ENCODE peak calls at places on chromosome 11, in ten cellular contexts. One of them, this sample, is unnamed.
A peak's percentile ranks its signal among the peaks of the same experiment; 100 is the strongest.

GRCh38 chr11:102810943-102811528 is 13.1 kb upstream of the MMP1 start:
- DNase-seq in OCI-LY7: no peak
- DNase-seq in PC-9: no peak
- DNase-seq in HCT116: no peak
- DNase-seq in PC-3: peak; percentile 69
- DNase-seq in MM.1S: peak; percentile 15
- DNase-seq in Karpas-422: peak; percentile 57
- DNase-seq in GM23248: peak; percentile 55
- DNase-seq in hepatocyte: peak; percentile 36
- DNase-seq in SK-N-SH: peak; percentile 10
- DNase-seq in this sample: peak; percentile 71

GRCh38 chr11:10743354-10744035 is 7.6 kb upstream of the CTR9 start:
- DNase-seq in OCI-LY7: no peak
- DNase-seq in PC-9: no peak
- DNase-seq in HCT116: no peak
- DNase-seq in PC-3: no peak
- DNase-seq in MM.1S: peak; percentile 74
- DNase-seq in Karpas-422: no peak
- DNase-seq in GM23248: no peak
- DNase-seq in hepatocyte: peak; percentile 23
- DNase-seq in SK-N-SH: no peak
- DNase-seq in this sample: no peak

GRCh38 chr11:129840236-129840635 is 24.6 kb downstream of the TMEM45B start:
- DNase-seq in OCI-LY7: no peak
- DNase-seq in PC-9: peak; percentile 89
- DNase-seq in HCT116: no peak
- DNase-seq in PC-3: peak; percentile 89
- DNase-seq in MM.1S: no peak
- DNase-seq in Karpas-422: peak; percentile 50
- DNase-seq in GM23248: no peak
- DNase-seq in hepatocyte: no peak
- DNase-seq in SK-N-SH: no peak
- DNase-seq in this sample: no peak

GRCh38 chr11:66310324-66310723 is 6.5 kb downstream of the CD248 start:
- DNase-seq in OCI-LY7: no peak
- DNase-seq in PC-9: no peak
- DNase-seq in HCT116: no peak
- DNase-seq in PC-3: no peak
- DNase-seq in MM.1S: no peak
- DNase-seq in Karpas-422: no peak
- DNase-seq in GM23248: no peak
- DNase-seq in hepatocyte: no peak
- DNase-seq in SK-N-SH: no peak
- DNase-seq in this sample: no peak

GRCh38 chr11:40293655-40294342 is 1165.7 kb downstream of the LRRC4C start:
- DNase-seq in OCI-LY7: peak; percentile 27
- DNase-seq in PC-9: no peak
- DNase-seq in HCT116: no peak
- DNase-seq in PC-3: peak; percentile 72
- DNase-seq in MM.1S: peak; percentile 20
- DNase-seq in Karpas-422: peak; percentile 79
- DNase-seq in GM23248: peak; percentile 60
- DNase-seq in hepatocyte: peak; percentile 88
- DNase-seq in SK-N-SH: peak; percentile 82
- DNase-seq in this sample: peak; percentile 94

GRCh38 chr11:18368236-18368635 is 26.1 kb upstream of the LDHA start:
- DNase-seq in OCI-LY7: no peak
- DNase-seq in PC-9: no peak
- DNase-seq in HCT116: no peak
- DNase-seq in PC-3: no peak
- DNase-seq in MM.1S: no peak
- DNase-seq in Karpas-422: no peak
- DNase-seq in GM23248: peak; percentile 89
- DNase-seq in hepatocyte: no peak
- DNase-seq in SK-N-SH: no peak
- DNase-seq in this sample: no peak

GRCh38 chr11:75781831-75782230 is 13.3 kb downstream of the DGAT2 start:
- DNase-seq in OCI-LY7: no peak
- DNase-seq in PC-9: no peak
- DNase-seq in HCT116: no peak
- DNase-seq in PC-3: no peak
- DNase-seq in MM.1S: no peak
- DNase-seq in Karpas-422: no peak
- DNase-seq in GM23248: no peak
- DNase-seq in hepatocyte: no peak
- DNase-seq in SK-N-SH: no peak
- DNase-seq in this sample: no peak

GRCh38 chr11:44992181-44992582 is 41.5 kb upstream of the TP53I11 start:
- DNase-seq in OCI-LY7: no peak
- DNase-seq in PC-9: no peak
- DNase-seq in HCT116: no peak
- DNase-seq in PC-3: no peak
- DNase-seq in MM.1S: no peak
- DNase-seq in Karpas-422: no peak
- DNase-seq in GM23248: peak; percentile 23
- DNase-seq in hepatocyte: no peak
- DNase-seq in SK-N-SH: no peak
- DNase-seq in this sample: no peak

GRCh38 chr11:129109701-129110100 is 82.4 kb downstream of the ARHGAP32 start:
- DNase-seq in OCI-LY7: no peak
- DNase-seq in PC-9: no peak
- DNase-seq in HCT116: no peak
- DNase-seq in PC-3: no peak
- DNase-seq in MM.1S: no peak
- DNase-seq in Karpas-422: no peak
- DNase-seq in GM23248: no peak
- DNase-seq in hepatocyte: no peak
- DNase-seq in SK-N-SH: no peak
- DNase-seq in this sample: no peak

GRCh38 chr11:12806113-12806512 is 131.9 kb downstream of the TEAD1 start:
- DNase-seq in OCI-LY7: no peak
- DNase-seq in PC-9: peak; percentile 66
- DNase-seq in HCT116: no peak
- DNase-seq in PC-3: no peak
- DNase-seq in MM.1S: no peak
- DNase-seq in Karpas-422: no peak
- DNase-seq in GM23248: peak; percentile 33
- DNase-seq in hepatocyte: peak; percentile 41
- DNase-seq in SK-N-SH: no peak
- DNase-seq in this sample: no peak

GRCh38 chr11:16381177-16381576 is 24.8 kb upstream of the SOX6 start:
- DNase-seq in OCI-LY7: no peak
- DNase-seq in PC-9: no peak
- DNase-seq in HCT116: no peak
- DNase-seq in PC-3: no peak
- DNase-seq in MM.1S: no peak
- DNase-seq in Karpas-422: no peak
- DNase-seq in GM23248: no peak
- DNase-seq in hepatocyte: no peak
- DNase-seq in SK-N-SH: no peak
- DNase-seq in this sample: no peak

GRCh38 chr11:78228467-78228866 is 39.7 kb downstream of the USP35 start:
- DNase-seq in OCI-LY7: peak; percentile 80
- DNase-seq in PC-9: peak; percentile 64
- DNase-seq in HCT116: peak; percentile 32
- DNase-seq in PC-3: peak; percentile 86
- DNase-seq in MM.1S: peak; percentile 74
- DNase-seq in Karpas-422: peak; percentile 85
- DNase-seq in GM23248: peak; percentile 66
- DNase-seq in hepatocyte: peak; percentile 74
- DNase-seq in SK-N-SH: peak; percentile 72
- DNase-seq in this sample: peak; percentile 84

GRCh38 chr11:123740787-123741158 is 687 bp downstream of the ZNF202 start:
- DNase-seq in OCI-LY7: no peak
- DNase-seq in PC-9: no peak
- DNase-seq in HCT116: no peak
- DNase-seq in PC-3: peak; percentile 15
- DNase-seq in MM.1S: no peak
- DNase-seq in Karpas-422: no peak
- DNase-seq in GM23248: peak; percentile 43
- DNase-seq in hepatocyte: peak; percentile 18
- DNase-seq in SK-N-SH: no peak
- DNase-seq in this sample: no peak

GRCh38 chr11:66886671-66887221 is 29.9 kb downstream of the LRFN4 start:
- DNase-seq in OCI-LY7: no peak
- DNase-seq in PC-9: no peak
- DNase-seq in HCT116: peak; percentile 51
- DNase-seq in PC-3: no peak
- DNase-seq in MM.1S: no peak
- DNase-seq in Karpas-422: no peak
- DNase-seq in GM23248: peak; percentile 41
- DNase-seq in hepatocyte: no peak
- DNase-seq in SK-N-SH: no peak
- DNase-seq in this sample: no peak

GRCh38 chr11:113387605-113388211 is at the start of gene ANKK1:
- DNase-seq in OCI-LY7: no peak
- DNase-seq in PC-9: no peak
- DNase-seq in HCT116: peak; percentile 31
- DNase-seq in PC-3: no peak
- DNase-seq in MM.1S: no peak
- DNase-seq in Karpas-422: no peak
- DNase-seq in GM23248: no peak
- DNase-seq in hepatocyte: peak; percentile 66
- DNase-seq in SK-N-SH: peak; percentile 15
- DNase-seq in this sample: peak; percentile 84
- H3K4me3 ChIP-seq in OCI-LY7: no peak within 1 kb of the TSS
- H3K4me3 ChIP-seq in PC-9: no peak within 1 kb of the TSS
- H3K4me3 ChIP-seq in HCT116: peak within 1 kb of the TSS; percentile 16
- H3K4me3 ChIP-seq in PC-3: no peak within 1 kb of the TSS
- H3K4me3 ChIP-seq in MM.1S: no peak within 1 kb of the TSS
- H3K4me3 ChIP-seq in Karpas-422: no peak within 1 kb of the TSS
- H3K4me3 ChIP-seq in GM23248: no peak within 1 kb of the TSS
- H3K4me3 ChIP-seq in hepatocyte: no peak within 1 kb of the TSS
- H3K4me3 ChIP-seq in SK-N-SH: no peak within 1 kb of the TSS
- H3K4me3 ChIP-seq in this sample: peak within 1 kb of the TSS; percentile 59

DNA sequence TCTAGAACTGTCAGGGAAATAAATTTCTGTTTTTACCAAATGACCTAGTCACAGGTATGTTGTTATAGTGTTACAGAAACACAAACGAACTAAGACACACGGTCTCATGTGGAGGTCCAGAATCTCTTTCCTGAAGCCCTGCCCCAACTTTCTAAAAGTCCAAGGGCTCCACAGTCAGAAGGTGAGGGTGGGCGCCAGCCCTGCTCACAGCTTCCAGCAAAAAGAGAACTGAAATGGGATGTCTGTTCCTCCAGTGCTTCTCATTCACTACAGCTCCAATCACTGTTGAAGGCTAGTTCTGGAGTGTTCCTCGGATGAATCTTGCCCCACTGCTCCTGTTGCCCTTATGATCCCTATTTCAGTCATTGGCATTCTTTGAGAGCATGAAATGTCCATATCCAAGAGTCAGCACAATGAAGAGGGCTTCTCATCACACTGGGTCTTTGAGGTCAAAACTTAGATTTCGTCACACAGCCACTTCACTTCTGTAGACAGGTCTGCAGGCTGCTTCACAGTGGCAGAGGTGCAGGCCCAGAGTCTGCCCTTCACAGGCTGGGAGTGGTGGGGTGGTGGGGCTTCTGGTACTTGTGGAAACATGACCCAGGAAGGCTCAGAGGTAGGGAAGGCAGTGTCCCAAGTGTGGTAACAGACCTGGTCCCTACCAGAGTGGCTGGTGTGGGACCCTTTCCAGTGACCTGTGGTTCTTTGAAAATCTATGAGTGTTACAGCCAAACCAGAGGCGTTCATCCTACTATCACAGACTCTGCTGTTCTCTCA is 34.9 kb downstream of the FAM181B start:
- DNase-seq in OCI-LY7: no peak
- DNase-seq in PC-9: no peak
- DNase-seq in HCT116: no peak
- DNase-seq in PC-3: no peak
- DNase-seq in MM.1S: no peak
- DNase-seq in Karpas-422: no peak
- DNase-seq in GM23248: no peak
- DNase-seq in hepatocyte: no peak
- DNase-seq in SK-N-SH: no peak
- DNase-seq in this sample: no peak
- H3K9me2 ChIP-seq in OCI-LY7: no peaks in the 10 kb centered on the region
- H3K9me2 ChIP-seq in PC-9: no peaks in the 10 kb centered on the region
- H3K9me2 ChIP-seq in HCT116: no peaks in the 10 kb centered on the region
- H3K9me2 ChIP-seq in PC-3: no peaks in the 10 kb centered on the region
- H3K9me2 ChIP-seq in MM.1S: no peaks in the 10 kb centered on the region
- H3K9me2 ChIP-seq in Karpas-422: no peaks in the 10 kb centered on the region
- H3K9me2 ChIP-seq in GM23248: no peaks in the 10 kb centered on the region
- H3K9me2 ChIP-seq in hepatocyte: no peaks in the 10 kb centered on the region
- H3K9me2 ChIP-seq in SK-N-SH: no peaks in the 10 kb centered on the region
- H3K9me2 ChIP-seq in this sample: no peaks in the 10 kb centered on the region

DNA sequence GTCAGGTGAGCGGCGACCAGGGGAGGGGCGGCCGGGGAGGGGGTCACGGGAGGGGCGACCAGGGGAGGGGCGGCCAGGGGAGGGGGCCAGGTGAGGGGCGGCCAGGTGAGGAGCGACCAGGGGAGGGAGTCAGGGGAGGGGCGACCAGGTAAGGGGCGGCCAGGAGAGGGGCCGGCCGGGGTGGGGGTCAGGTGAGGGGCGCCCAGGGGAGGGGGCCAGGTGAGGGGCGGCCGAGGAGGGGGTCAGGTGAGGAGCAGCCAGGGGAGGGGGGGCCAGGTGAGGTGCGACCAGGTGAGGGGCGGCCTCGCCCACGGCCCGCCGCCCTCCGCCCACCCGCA is 363 bp downstream of the TESMIN start:
- DNase-seq in OCI-LY7: no peak
- DNase-seq in PC-9: no peak
- DNase-seq in HCT116: no peak
- DNase-seq in PC-3: no peak
- DNase-seq in MM.1S: no peak
- DNase-seq in Karpas-422: no peak
- DNase-seq in GM23248: no peak
- DNase-seq in hepatocyte: no peak
- DNase-seq in SK-N-SH: no peak
- DNase-seq in this sample: no peak
- H3K4me3 ChIP-seq in OCI-LY7: peak overlapping the region; percentile 71
- H3K4me3 ChIP-seq in PC-9: peak overlapping the region; percentile 71
- H3K4me3 ChIP-seq in HCT116: peak overlapping the region; percentile 37
- H3K4me3 ChIP-seq in PC-3: peak overlapping the region; percentile 69
- H3K4me3 ChIP-seq in MM.1S: no peak overlapping the region
- H3K4me3 ChIP-seq in Karpas-422: peak overlapping the region; percentile 49
- H3K4me3 ChIP-seq in GM23248: peak overlapping the region; percentile 64
- H3K4me3 ChIP-seq in hepatocyte: peak overlapping the region; percentile 54
- H3K4me3 ChIP-seq in SK-N-SH: peak overlapping the region; percentile 55
- H3K4me3 ChIP-seq in this sample: peak overlapping the region; percentile 68

GRCh38 chr11:118000850-118001228 is 14.6 kb downstream of the IL10RA start:
- DNase-seq in OCI-LY7: no peak
- DNase-seq in PC-9: no peak
- DNase-seq in HCT116: no peak
- DNase-seq in PC-3: no peak
- DNase-seq in MM.1S: no peak
- DNase-seq in Karpas-422: no peak
- DNase-seq in GM23248: no peak
- DNase-seq in hepatocyte: no peak
- DNase-seq in SK-N-SH: no peak
- DNase-seq in this sample: no peak
- H3K9me2 ChIP-seq in OCI-LY7: no peaks in the 10 kb centered on the region
- H3K9me2 ChIP-seq in PC-9: no peaks in the 10 kb centered on the region
- H3K9me2 ChIP-seq in HCT116: no peaks in the 10 kb centered on the region
- H3K9me2 ChIP-seq in PC-3: no peaks in the 10 kb centered on the region
- H3K9me2 ChIP-seq in MM.1S: no peaks in the 10 kb centered on the region
- H3K9me2 ChIP-seq in Karpas-422: no peaks in the 10 kb centered on the region
- H3K9me2 ChIP-seq in GM23248: no peaks in the 10 kb centered on the region
- H3K9me2 ChIP-seq in hepatocyte: no peaks in the 10 kb centered on the region
- H3K9me2 ChIP-seq in SK-N-SH: no peaks in the 10 kb centered on the region
- H3K9me2 ChIP-seq in this sample: no peaks in the 10 kb centered on the region

This sample was measured in GM23338.